ENCODE peak calls at places on chromosome 18, in five cellular contexts. K is brain pericyte, A is Calu3, Q is OCI-M1, E is A549. Z is an unnamed sample.

GRCh38 chr18:5294618-5295230 is 802 bp downstream of the ZBTB14 start:
- DNase-seq in Q (peak), A (peak), E (peak), K (peak), Z (no peak)

GRCh38 chr18:39305756-39306155 is 1740.2 kb upstream of the CELF4 start:
- DNase-seq in Q (peak), E (no peak), K (no peak), A (no peak), Z (no peak)

GRCh38 chr18:62678847-62679535 is 36.4 kb upstream of the PHLPP1 start:
- DNase-seq in K (no peak), A (no peak), E (no peak), Q (no peak), Z (no peak)

GRCh38 chr18:8754995-8755955 is 49.9 kb downstream of the MTCL1 start:
- DNase-seq in A (no peak), E (no peak), Q (no peak), K (no peak), Z (no peak)

GRCh38 chr18:64333584-64333983 is 184.7 kb upstream of the LINC00305 start:
- DNase-seq in K (no peak), A (no peak), Q (no peak), E (no peak), Z (no peak)

GRCh38 chr18:63301458-63301857 is 18.1 kb downstream of the BCL2 start:
- DNase-seq in Q (no peak), A (no peak), E (no peak), K (no peak), Z (no peak)

GRCh38 chr18:26656944-26657536 is 108.7 kb upstream of the KCTD1 start:
- DNase-seq in Q (peak), A (peak), E (peak), K (no peak), Z (no peak)

GRCh38 chr18:34802938-34803337 is 92.8 kb downstream of the DTNA start:
- DNase-seq in A (no peak), Q (no peak), K (no peak), E (no peak), Z (no peak)

GRCh38 chr18:28855524-28855923 is 678.6 kb upstream of the CDH2 start:
- DNase-seq in Q (no peak), A (no peak), E (no peak), K (no peak), Z (no peak)

GRCh38 chr18:61609131-61609530 is 275.9 kb downstream of the CDH20 start:
- DNase-seq in A (no peak), E (no peak), K (no peak), Q (no peak), Z (no peak)

GRCh38 chr18:43620936-43621335 is 343.6 kb upstream of the SYT4 start:
- DNase-seq in E (peak), K (no peak), A (peak), Q (peak), Z (no peak)

GRCh38 chr18:74682141-74682997 is 84.7 kb downstream of the ZNF407 start:
- DNase-seq in Q (no peak), A (no peak), E (no peak), K (no peak), Z (no peak)

GRCh38 chr18:45777393-45777792 is 48.1 kb upstream of the SIGLEC15 start:
- DNase-seq in A (no peak), Q (no peak), E (no peak), K (no peak), Z (no peak)

GRCh38 chr18:69992776-69993175 is 45.1 kb upstream of the CD226 start:
- DNase-seq in Q (no peak), K (no peak), E (no peak), A (no peak), Z (no peak)

GRCh38 chr18:75546964-75547363 is 119.5 kb upstream of the SMIM21 start:
- DNase-seq in A (no peak), K (no peak), E (no peak), Q (no peak), Z (no peak)

GRCh38 chr18:63258749-63259580 is 60.6 kb downstream of the BCL2 start:
- DNase-seq in K (no peak), Q (no peak), E (no peak), A (no peak), Z (no peak)

GRCh38 chr18:74534981-74535649 is 815 bp downstream of the CNDP1 start:
- DNase-seq in A (no peak), K (no peak), Q (no peak), E (no peak), Z (no peak)

GRCh38 chr18:76838182-76838581 is 15.8 kb downstream of the ZNF236 start:
- DNase-seq in K (no peak), Q (peak), E (no peak), A (no peak), Z (no peak)

GRCh38 chr18:33282709-33283333 is 157.7 kb downstream of the CCDC178 start:
- DNase-seq in A (no peak), K (no peak), E (no peak), Q (no peak), Z (no peak)

GRCh38 chr18:28716321-28716720 is 539.4 kb upstream of the CDH2 start:
- DNase-seq in E (no peak), Q (no peak), A (no peak), K (no peak), Z (no peak)

GRCh38 chr18:26192233-26192632 is 34.0 kb upstream of the TAF4B start:
- DNase-seq in K (no peak), A (no peak), E (no peak), Q (peak), Z (no peak)

GRCh38 chr18:73235491-73235890 is 367.7 kb upstream of the NETO1 start:
- DNase-seq in A (peak), Q (no peak), E (peak), K (no peak), Z (no peak)

GRCh38 chr18:41320090-41320489 is 634.9 kb upstream of the PIK3C3 start:
- DNase-seq in K (no peak), A (no peak), E (no peak), Q (no peak), Z (no peak)

GRCh38 chr18:59918320-59918755 is 18.5 kb downstream of the PMAIP1 start:
- DNase-seq in A (peak), K (no peak), E (peak), Q (peak), Z (no peak)

GRCh38 chr18:3814840-3815239 is 364.9 kb downstream of the TGIF1 start:
- DNase-seq in Q (no peak), A (no peak), K (no peak), E (no peak), Z (no peak)

GRCh38 chr18:36544036-36544725 is 246.7 kb downstream of the FHOD3 start:
- DNase-seq in A (no peak), E (no peak), K (no peak), Q (no peak), Z (no peak)

GRCh38 chr18:58882039-58882438 is 17.4 kb downstream of the ZNF532 start:
- DNase-seq in K (no peak), E (no peak), A (no peak), Q (no peak), Z (no peak)

GRCh38 chr18:58362027-58362575 is 266.8 kb downstream of the ALPK2 start:
- DNase-seq in K (peak), E (peak), A (no peak), Q (peak), Z (peak)

GRCh38 chr18:23970161-23971153 is 44.1 kb upstream of the TTC39C start:
- DNase-seq in A (no peak), E (no peak), Q (no peak), K (no peak), Z (no peak)

GRCh38 chr18:7632152-7633098 is 65.3 kb downstream of the PTPRM start:
- DNase-seq in E (no peak), A (no peak), Q (no peak), K (no peak), Z (no peak)

GRCh38 chr18:40983835-40984234 is 971.2 kb upstream of the PIK3C3 start:
- DNase-seq in E (no peak), A (no peak), K (no peak), Q (no peak), Z (no peak)

GRCh38 chr18:56869189-56869777 is 218.1 kb downstream of the WDR7 start:
- DNase-seq in Q (peak), E (peak), A (peak), K (no peak), Z (peak)

GRCh38 chr18:49226935-49227334 is 233.5 kb downstream of the DYM start:
- DNase-seq in E (no peak), A (no peak), K (no peak), Q (no peak), Z (no peak)

GRCh38 chr18:55376387-55376786 is 211.6 kb downstream of the TCF4 start:
- DNase-seq in K (no peak), E (no peak), A (no peak), Q (no peak), Z (no peak)

GRCh38 chr18:73752546-73752945 is 395.1 kb downstream of the FBXO15 start:
- DNase-seq in A (peak), E (no peak), K (no peak), Q (peak), Z (no peak)

GRCh38 chr18:79494936-79495335 is 99.2 kb downstream of the NFATC1 start:
- DNase-seq in Q (no peak), A (no peak), E (no peak), K (no peak), Z (no peak)

Z was measured in smooth muscle cell of the brain vasculature.